ENCODE peak calls at places on chromosomes 12 and 14, in six cellular contexts. One of them, this sample, is unnamed.

GRCh38 chr12:32809846-32810245 is 54.1 kb upstream of the YARS2 start:
- DNase-seq in hepatocyte: no peak
- DNase-seq in A549: no peak
- DNase-seq in astrocyte of the spinal cord: no peak
- DNase-seq in mammary epithelial cell: no peak
- DNase-seq in OCI-LY7: no peak
- DNase-seq in this sample: no peak

GRCh38 chr14:104195854-104196253 is 57.5 kb downstream of the KIF26A start:
- DNase-seq in OCI-LY7: no peak
- DNase-seq in mammary epithelial cell: no peak
- DNase-seq in hepatocyte: no peak
- DNase-seq in astrocyte of the spinal cord: no peak
- DNase-seq in A549: no peak
- DNase-seq in this sample: no peak

GRCh38 chr14:96627386-96627785 is 125.2 kb downstream of the PAPOLA start:
- DNase-seq in mammary epithelial cell: no peak
- DNase-seq in astrocyte of the spinal cord: no peak
- DNase-seq in A549: no peak
- DNase-seq in hepatocyte: no peak
- DNase-seq in OCI-LY7: no peak
- DNase-seq in this sample: no peak

GRCh38 chr14:43765474-43765873 is 741.6 kb downstream of the FSCB start:
- DNase-seq in hepatocyte: no peak
- DNase-seq in OCI-LY7: no peak
- DNase-seq in mammary epithelial cell: no peak
- DNase-seq in A549: no peak
- DNase-seq in astrocyte of the spinal cord: peak; percentile 4
- DNase-seq in this sample: no peak

GRCh38 chr14:32319368-32320049 is 9.6 kb upstream of the AKAP6 start:
- DNase-seq in mammary epithelial cell: peak; percentile 68
- DNase-seq in astrocyte of the spinal cord: no peak
- DNase-seq in hepatocyte: no peak
- DNase-seq in OCI-LY7: no peak
- DNase-seq in A549: no peak
- DNase-seq in this sample: no peak

GRCh38 chr12:4817813-4818212 is 91.9 kb upstream of the KCNA1 start:
- DNase-seq in A549: no peak
- DNase-seq in OCI-LY7: no peak
- DNase-seq in astrocyte of the spinal cord: no peak
- DNase-seq in mammary epithelial cell: no peak
- DNase-seq in hepatocyte: no peak
- DNase-seq in this sample: no peak

GRCh38 chr14:68854421-68854820 is 61.6 kb upstream of the ZFP36L1 start:
- DNase-seq in astrocyte of the spinal cord: no peak
- DNase-seq in A549: no peak
- DNase-seq in mammary epithelial cell: no peak
- DNase-seq in OCI-LY7: no peak
- DNase-seq in hepatocyte: no peak
- DNase-seq in this sample: no peak

GRCh38 chr14:100529561-100530031 is 57.6 kb downstream of the BEGAIN start:
- DNase-seq in mammary epithelial cell: no peak
- DNase-seq in OCI-LY7: no peak
- DNase-seq in A549: no peak
- DNase-seq in hepatocyte: peak; percentile 2
- DNase-seq in astrocyte of the spinal cord: no peak
- DNase-seq in this sample: no peak

GRCh38 chr12:7207866-7208612 is 18.6 kb downstream of the PEX5 start:
- DNase-seq in A549: no peak
- DNase-seq in mammary epithelial cell: no peak
- DNase-seq in astrocyte of the spinal cord: no peak
- DNase-seq in OCI-LY7: no peak
- DNase-seq in hepatocyte: no peak
- DNase-seq in this sample: no peak

GRCh38 chr14:21498540-21499526 is 12.3 kb downstream of the METTL3 start:
- DNase-seq in mammary epithelial cell: peak; percentile 19
- DNase-seq in hepatocyte: peak; percentile 76
- DNase-seq in A549: peak; percentile 59
- DNase-seq in astrocyte of the spinal cord: peak; percentile 50
- DNase-seq in OCI-LY7: peak; percentile 80
- DNase-seq in this sample: peak; percentile 64

GRCh38 chr14:100144645-100144995 is 14.8 kb downstream of the DEGS2 start:
- DNase-seq in astrocyte of the spinal cord: no peak
- DNase-seq in hepatocyte: no peak
- DNase-seq in A549: no peak
- DNase-seq in OCI-LY7: no peak
- DNase-seq in mammary epithelial cell: no peak
- DNase-seq in this sample: no peak

GRCh38 chr14:35338731-35339405 is 46.7 kb downstream of the PSMA6 start:
- DNase-seq in astrocyte of the spinal cord: no peak
- DNase-seq in hepatocyte: no peak
- DNase-seq in OCI-LY7: no peak
- DNase-seq in A549: no peak
- DNase-seq in mammary epithelial cell: no peak
- DNase-seq in this sample: no peak

GRCh38 chr12:1041478-1041877 is 50.5 kb downstream of the ERC1 start:
- DNase-seq in mammary epithelial cell: no peak
- DNase-seq in hepatocyte: no peak
- DNase-seq in astrocyte of the spinal cord: no peak
- DNase-seq in OCI-LY7: no peak
- DNase-seq in A549: no peak
- DNase-seq in this sample: no peak

GRCh38 chr12:6074979-6075585 is 49.4 kb downstream of the VWF start:
- DNase-seq in A549: no peak
- DNase-seq in OCI-LY7: no peak
- DNase-seq in mammary epithelial cell: no peak
- DNase-seq in astrocyte of the spinal cord: no peak
- DNase-seq in hepatocyte: no peak
- DNase-seq in this sample: no peak

GRCh38 chr12:125633686-125634085 is 568.5 kb downstream of the AACS start:
- DNase-seq in mammary epithelial cell: no peak
- DNase-seq in OCI-LY7: no peak
- DNase-seq in hepatocyte: no peak
- DNase-seq in astrocyte of the spinal cord: no peak
- DNase-seq in A549: no peak
- DNase-seq in this sample: no peak

GRCh38 chr12:5335059-5335458 is 96.8 kb upstream of the NTF3 start:
- DNase-seq in astrocyte of the spinal cord: no peak
- DNase-seq in mammary epithelial cell: peak; percentile 69
- DNase-seq in hepatocyte: no peak
- DNase-seq in OCI-LY7: no peak
- DNase-seq in A549: no peak
- DNase-seq in this sample: no peak

GRCh38 chr12:57992001-57992400 is 50.6 kb downstream of the ATP23 start:
- DNase-seq in astrocyte of the spinal cord: no peak
- DNase-seq in OCI-LY7: no peak
- DNase-seq in hepatocyte: no peak
- DNase-seq in A549: no peak
- DNase-seq in mammary epithelial cell: no peak
- DNase-seq in this sample: no peak

GRCh38 chr12:31471061-31471460 is 119.9 kb downstream of the DENND5B start:
- DNase-seq in A549: peak; percentile 24
- DNase-seq in hepatocyte: no peak
- DNase-seq in OCI-LY7: no peak
- DNase-seq in mammary epithelial cell: peak; percentile 21
- DNase-seq in astrocyte of the spinal cord: no peak
- DNase-seq in this sample: no peak

GRCh38 chr14:54769955-54770863 is 132.4 kb downstream of the GCH1 start:
- DNase-seq in mammary epithelial cell: no peak
- DNase-seq in astrocyte of the spinal cord: no peak
- DNase-seq in OCI-LY7: no peak
- DNase-seq in A549: no peak
- DNase-seq in hepatocyte: no peak
- DNase-seq in this sample: no peak

GRCh38 chr14:57085801-57086200 is 182.9 kb downstream of the EXOC5 start:
- DNase-seq in hepatocyte: no peak
- DNase-seq in A549: no peak
- DNase-seq in mammary epithelial cell: peak; percentile 16
- DNase-seq in OCI-LY7: no peak
- DNase-seq in astrocyte of the spinal cord: no peak
- DNase-seq in this sample: no peak

GRCh38 chr14:105315941-105316562 is 1.5 kb downstream of the PACS2 start:
- DNase-seq in A549: no peak
- DNase-seq in hepatocyte: no peak
- DNase-seq in mammary epithelial cell: no peak
- DNase-seq in astrocyte of the spinal cord: no peak
- DNase-seq in OCI-LY7: no peak
- DNase-seq in this sample: no peak

GRCh38 chr12:88401153-88401552 is 179.1 kb downstream of the KITLG start:
- DNase-seq in A549: no peak
- DNase-seq in astrocyte of the spinal cord: peak; percentile 47
- DNase-seq in mammary epithelial cell: peak; percentile 43
- DNase-seq in hepatocyte: no peak
- DNase-seq in OCI-LY7: no peak
- DNase-seq in this sample: no peak

GRCh38 chr12:106631150-106631549 is 48.3 kb downstream of the RFX4 start:
- DNase-seq in mammary epithelial cell: no peak
- DNase-seq in hepatocyte: no peak
- DNase-seq in A549: no peak
- DNase-seq in OCI-LY7: no peak
- DNase-seq in astrocyte of the spinal cord: no peak
- DNase-seq in this sample: no peak
- H3K4me3 ChIP-seq in mammary epithelial cell: no peak overlapping the region
- H3K4me3 ChIP-seq in hepatocyte: no peak overlapping the region
- H3K4me3 ChIP-seq in A549: no peak overlapping the region
- H3K4me3 ChIP-seq in OCI-LY7: no peak overlapping the region
- H3K4me3 ChIP-seq in astrocyte of the spinal cord: no peak overlapping the region
- H3K4me3 ChIP-seq in this sample: no peak overlapping the region

DNA sequence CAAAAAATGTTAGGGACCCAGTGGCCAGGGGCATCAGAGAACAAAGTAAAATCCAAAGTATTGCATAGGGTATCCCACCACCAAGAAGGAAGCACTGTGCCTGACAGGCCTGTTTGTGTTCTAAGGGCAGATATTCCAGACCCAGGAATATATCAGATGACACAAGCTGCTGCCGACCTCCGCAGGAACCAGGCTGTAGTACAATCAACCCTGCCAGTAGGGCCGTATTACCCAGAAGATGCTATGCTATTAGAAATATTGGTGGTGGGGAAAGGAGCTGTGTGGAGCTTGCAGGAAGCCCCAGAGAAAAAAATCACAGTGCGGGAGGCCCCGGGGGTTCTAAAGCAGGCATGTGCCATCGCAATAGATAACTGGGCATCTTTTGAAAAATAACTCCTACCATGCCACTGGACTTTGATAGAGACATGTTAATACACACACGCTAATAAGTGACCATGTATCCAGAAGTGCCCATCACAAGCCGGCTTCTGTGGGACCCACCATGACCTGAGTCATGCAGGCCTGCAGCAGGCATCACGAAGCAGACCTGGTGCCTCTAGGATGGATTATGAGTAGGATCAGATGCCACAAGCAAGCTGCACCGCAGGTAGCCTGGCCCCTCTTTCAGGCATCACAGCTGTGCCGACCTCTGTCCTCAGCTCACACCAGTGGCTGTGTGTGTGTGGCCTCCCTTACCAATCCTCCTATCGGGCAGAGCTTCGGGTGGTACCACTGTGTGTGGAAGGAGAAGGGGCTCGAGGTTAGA is 242.7 kb downstream of the BCL11B start:
- DNase-seq in hepatocyte: no peak
- DNase-seq in astrocyte of the spinal cord: no peak
- DNase-seq in A549: no peak
- DNase-seq in OCI-LY7: no peak
- DNase-seq in mammary epithelial cell: no peak
- DNase-seq in this sample: no peak
- TF ChIP-seq CTCF in hepatocyte: peak; percentile 16
- TF ChIP-seq CTCF in astrocyte of the spinal cord: no peak
- TF ChIP-seq CTCF in A549: no peak
- TF ChIP-seq CTCF in OCI-LY7: no peak
- TF ChIP-seq CTCF in mammary epithelial cell: no peak
- TF ChIP-seq CTCF in this sample: no peak

GRCh38 chr12:19003987-19004619 is 125.4 kb upstream of the PLEKHA5 start:
- DNase-seq in mammary epithelial cell: no peak
- DNase-seq in A549: no peak
- DNase-seq in OCI-LY7: no peak
- DNase-seq in astrocyte of the spinal cord: no peak
- DNase-seq in hepatocyte: no peak
- DNase-seq in this sample: no peak

GRCh38 chr12:19002192-19002591 is 127.3 kb upstream of the PLEKHA5 start:
- DNase-seq in A549: no peak
- DNase-seq in hepatocyte: no peak
- DNase-seq in mammary epithelial cell: no peak
- DNase-seq in OCI-LY7: no peak
- DNase-seq in astrocyte of the spinal cord: no peak
- DNase-seq in this sample: peak; percentile 42

GRCh38 chr12:19000836-19001235 is 128.7 kb upstream of the PLEKHA5 start:
- DNase-seq in OCI-LY7: no peak
- DNase-seq in A549: no peak
- DNase-seq in astrocyte of the spinal cord: no peak
- DNase-seq in mammary epithelial cell: no peak
- DNase-seq in hepatocyte: no peak
- DNase-seq in this sample: no peak

GRCh38 chr12:19005257-19005801 is 124.2 kb upstream of the PLEKHA5 start:
- DNase-seq in hepatocyte: no peak
- DNase-seq in OCI-LY7: no peak
- DNase-seq in astrocyte of the spinal cord: no peak
- DNase-seq in mammary epithelial cell: no peak
- DNase-seq in A549: no peak
- DNase-seq in this sample: no peak

DNA sequence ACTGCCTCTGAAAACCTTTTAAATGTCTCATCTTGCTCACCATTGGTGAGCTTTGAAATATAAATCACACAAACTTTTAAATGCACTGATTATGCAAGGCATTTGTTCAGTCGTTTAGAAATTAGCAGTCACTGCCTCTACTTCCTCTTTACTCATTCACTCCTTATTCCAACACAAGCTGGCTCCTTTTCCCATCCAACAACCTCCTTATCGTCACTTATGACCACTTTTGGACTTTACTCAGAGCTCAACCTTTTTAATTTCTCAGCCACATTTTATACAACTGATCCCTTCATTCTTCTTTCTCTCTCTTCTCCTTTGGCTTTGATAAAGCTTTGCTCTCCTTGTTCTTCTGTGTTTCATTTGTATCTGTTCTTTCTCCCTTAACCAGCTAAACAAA is 126.4 kb upstream of the PLEKHA5 start:
- DNase-seq in A549: no peak
- DNase-seq in OCI-LY7: no peak
- DNase-seq in mammary epithelial cell: no peak
- DNase-seq in astrocyte of the spinal cord: no peak
- DNase-seq in hepatocyte: no peak
- DNase-seq in this sample: no peak
- H3K4me3 ChIP-seq in A549: no peak overlapping the region
- H3K4me3 ChIP-seq in OCI-LY7: no peak overlapping the region
- H3K4me3 ChIP-seq in mammary epithelial cell: no peak overlapping the region
- H3K4me3 ChIP-seq in astrocyte of the spinal cord: no peak overlapping the region
- H3K4me3 ChIP-seq in hepatocyte: no peak overlapping the region
- H3K4me3 ChIP-seq in this sample: no peak overlapping the region

DNA sequence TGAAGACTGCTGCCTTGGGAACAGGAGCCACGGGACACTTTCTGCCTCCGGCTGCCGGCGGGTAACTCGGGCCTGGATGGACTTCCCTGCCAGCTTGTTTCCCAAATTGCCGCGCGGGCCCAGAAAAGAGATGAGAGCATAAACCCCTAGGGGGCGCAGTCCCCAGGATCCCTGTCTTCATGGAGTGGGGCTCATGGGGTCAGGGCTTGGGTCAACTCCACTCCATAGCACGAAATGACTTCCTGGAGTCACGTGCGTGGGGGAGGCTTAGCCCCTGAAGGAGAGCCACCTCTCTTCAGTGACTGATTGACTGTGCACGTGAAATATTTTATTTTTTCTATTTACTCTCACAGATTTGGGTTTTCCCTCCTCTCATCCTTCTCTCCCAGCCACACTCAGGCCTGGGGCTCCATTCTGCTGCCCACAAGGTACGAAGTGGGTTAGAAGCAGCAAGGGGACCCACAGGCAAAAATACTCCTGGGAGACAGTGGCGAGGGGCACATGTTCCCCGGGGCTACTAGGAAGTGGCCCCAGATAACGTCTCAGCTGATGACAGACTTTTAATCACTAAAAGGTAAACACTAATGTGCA is 10.0 kb downstream of the PGF start:
- DNase-seq in hepatocyte: peak; percentile 62
- DNase-seq in A549: peak; percentile 68
- DNase-seq in astrocyte of the spinal cord: no peak
- DNase-seq in OCI-LY7: peak; percentile 50
- DNase-seq in mammary epithelial cell: no peak
- DNase-seq in this sample: no peak
- TF ChIP-seq CTCF in hepatocyte: peak; percentile 49
- TF ChIP-seq CTCF in A549: peak; percentile 62
- TF ChIP-seq CTCF in astrocyte of the spinal cord: peak; percentile 70
- TF ChIP-seq CTCF in OCI-LY7: peak; percentile 83
- TF ChIP-seq CTCF in mammary epithelial cell: peak; percentile 52
- TF ChIP-seq CTCF in this sample: peak; percentile 51

This sample was measured in fibroblast of pulmonary artery.